ENCODE peak calls at places on chromosome 11, in four cellular contexts. T is upper lobe of right lung, E is hepatic stellate cell, A is HT-29. H is an unnamed sample.

GRCh38 chr11:101407324-101407723 is 176.5 kb downstream of the TRPC6 start:
- DNase-seq in E (no peak), A (no peak), T (no peak), H (no peak)

GRCh38 chr11:2775626-2776350 is 76.0 kb upstream of the KCNQ1OT1 start:
- DNase-seq in A (no peak), E (no peak), T (peak), H (no peak)

GRCh38 chr11:11291432-11292015 is 61.5 kb downstream of the CSNK2A3 start:
- DNase-seq in A (no peak), T (no peak), E (no peak), H (no peak)

GRCh38 chr11:72812604-72812967 is 1.6 kb upstream of the ATG16L2 start:
- DNase-seq in A (peak), E (no peak), T (no peak), H (no peak)

GRCh38 chr11:105862736-105863367 is 159.2 kb downstream of the MSANTD4 start:
- DNase-seq in A (peak), E (peak), T (no peak), H (peak)

GRCh38 chr11:3016861-3017260 is 24.7 kb upstream of the NAP1L4 start:
- DNase-seq in A (no peak), T (no peak), E (no peak), H (no peak)

GRCh38 chr11:33682446-33682845 is 18.2 kb downstream of the C11orf91 start:
- DNase-seq in T (no peak), E (no peak), A (peak), H (no peak)

GRCh38 chr11:64605248-64605560 is 14.2 kb downstream of the SLC22A12 start:
- DNase-seq in E (no peak), T (no peak), A (no peak), H (no peak)

GRCh38 chr11:76604652-76605241 is 65.8 kb downstream of the LRRC32 start:
- DNase-seq in A (no peak), E (peak), T (no peak), H (no peak)

H was measured in AG04450.